ENCODE peak calls at places on chromosomes 3 and 15, in six cellular contexts. Z, G, O, S, M and V are unnamed samples.

GRCh38 chr3:165404357-165405042 is 208.3 kb upstream of the SLITRK3 start:
- DNase-seq in Z (no peak), G (no peak), O (no peak), S (no peak), M (no peak), V (no peak)

GRCh38 chr3:50126287-50127211 is 28.6 kb upstream of the SEMA3F start:
- DNase-seq in Z (no peak), G (no peak), O (no peak), S (no peak), M (no peak), V (no peak)

GRCh38 chr15:32091505-32092380 is 61.4 kb downstream of the CHRNA7 start:
- DNase-seq in Z (no peak), G (no peak), O (no peak), S (no peak), M (no peak), V (no peak)

GRCh38 chr3:37988931-37989525 is 1.6 kb upstream of the VILL start:
- DNase-seq in Z (no peak), G (no peak), O (no peak), S (no peak), M (no peak), V (no peak)

GRCh38 chr3:127986803-127987202 is 65.4 kb upstream of the SEC61A1 start:
- DNase-seq in Z (no peak), G (no peak), O (no peak), S (no peak), M (no peak), V (no peak)

GRCh38 chr3:50617096-50617791 is at the start of gene MAPKAPK3:
- DNase-seq in Z (no peak), G (no peak), O (no peak), S (no peak), M (no peak), V (no peak)

GRCh38 chr15:101165905-101166471 is 85.9 kb downstream of the CHSY1 start:
- DNase-seq in Z (no peak), G (no peak), O (no peak), S (no peak), M (no peak), V (no peak)

GRCh38 chr3:171491412-171491811 is 31.2 kb upstream of the TNIK start:
- DNase-seq in Z (no peak), G (no peak), O (no peak), S (no peak), M (no peak), V (no peak)

GRCh38 chr3:150061288-150062018 is 90.8 kb upstream of the PFN2 start:
- DNase-seq in Z (peak; percentile 62), G (no peak), O (no peak), S (no peak), M (no peak), V (no peak)

GRCh38 chr15:52181938-52182780 is 9.0 kb downstream of the GNB5 start:
- DNase-seq in Z (no peak), G (no peak), O (no peak), S (no peak), M (no peak), V (no peak)

GRCh38 chr15:88989578-88989977 is 76.4 kb upstream of the MFGE8 start:
- DNase-seq in Z (no peak), G (no peak), O (no peak), S (peak; percentile 19), M (no peak), V (no peak)

GRCh38 chr3:182949688-182950087 is 30.6 kb downstream of the DCUN1D1 start:
- DNase-seq in Z (no peak), G (no peak), O (no peak), S (no peak), M (no peak), V (no peak)

GRCh38 chr3:38563070-38563901 is 67.1 kb downstream of the EXOG start:
- DNase-seq in Z (no peak), G (no peak), O (no peak), S (no peak), M (no peak), V (no peak)

GRCh38 chr3:185656321-185656840 is 70.3 kb downstream of the SENP2 start:
- DNase-seq in Z (no peak), G (peak; percentile 62), O (no peak), S (peak; percentile 97), M (no peak), V (no peak)

GRCh38 chr3:175443682-175444081 is 584.5 kb downstream of the NAALADL2 start:
- DNase-seq in Z (no peak), G (no peak), O (no peak), S (no peak), M (no peak), V (no peak)

GRCh38 chr3:136802481-136802996 is 16.4 kb upstream of the SLC35G2 start:
- DNase-seq in Z (peak; percentile 74), G (no peak), O (no peak), S (no peak), M (no peak), V (no peak)

GRCh38 chr15:71451080-71451479 is 335.8 kb downstream of the THSD4 start:
- DNase-seq in Z (no peak), G (no peak), O (no peak), S (no peak), M (no peak), V (no peak)

GRCh38 chr3:168990621-168991020 is 672.9 kb downstream of the MECOM start:
- DNase-seq in Z (no peak), G (no peak), O (no peak), S (no peak), M (no peak), V (no peak)

GRCh38 chr15:73624530-73624929 is 8.7 kb downstream of the NPTN start:
- DNase-seq in Z (no peak), G (no peak), O (no peak), S (no peak), M (no peak), V (no peak)

GRCh38 chr3:169542347-169542751 is 121.2 kb downstream of the MECOM start:
- DNase-seq in Z (no peak), G (no peak), O (no peak), S (no peak), M (no peak), V (no peak)

GRCh38 chr15:64019764-64020163 is 26.5 kb downstream of the DAPK2 start:
- DNase-seq in Z (no peak), G (no peak), O (no peak), S (no peak), M (no peak), V (no peak)

GRCh38 chr3:124297062-124297980 is 305.4 kb upstream of the ROPN1 start:
- DNase-seq in Z (no peak), G (no peak), O (no peak), S (no peak), M (no peak), V (no peak)

GRCh38 chr15:96851613-96852012 is 521.1 kb downstream of the NR2F2 start:
- DNase-seq in Z (no peak), G (no peak), O (no peak), S (peak; percentile 85), M (no peak), V (no peak)

GRCh38 chr3:150407818-150408231 is 273 bp upstream of the TSC22D2 start:
- DNase-seq in Z (no peak), G (peak; percentile 98), O (no peak), S (no peak), M (no peak), V (peak; percentile 96)

GRCh38 chr15:58212909-58213526 is 74.8 kb downstream of the AQP9 start:
- DNase-seq in Z (peak; percentile 33), G (no peak), O (no peak), S (no peak), M (no peak), V (no peak)

GRCh38 chr3:178618907-178619306 is 82.7 kb downstream of the KCNMB2 start:
- DNase-seq in Z (no peak), G (no peak), O (no peak), S (no peak), M (no peak), V (no peak)

GRCh38 chr3:50436063-50436674 is 67.3 kb downstream of the CACNA2D2 start:
- DNase-seq in Z (no peak), G (peak; percentile 72), O (peak; percentile 15), S (no peak), M (peak; percentile 47), V (peak; percentile 68)

GRCh38 chr15:50685191-50685975 is 1.2 kb downstream of the TRPM7 start:
- DNase-seq in Z (no peak), G (no peak), O (no peak), S (no peak), M (no peak), V (no peak)

GRCh38 chr3:75886971-75887526 is 101.7 kb upstream of the ZNF717 start:
- DNase-seq in Z (no peak), G (no peak), O (no peak), S (no peak), M (no peak), V (no peak)

GRCh38 chr3:67635257-67635656 is 19.2 kb downstream of the SUCLG2 start:
- DNase-seq in Z (no peak), G (no peak), O (no peak), S (peak; percentile 85), M (no peak), V (no peak)

GRCh38 chr15:69725210-69725609 is 272.6 kb downstream of the RPLP1 start:
- DNase-seq in Z (no peak), G (no peak), O (no peak), S (no peak), M (no peak), V (no peak)

GRCh38 chr3:188914556-188914955 is 257.2 kb upstream of the TPRG1 start:
- DNase-seq in Z (no peak), G (no peak), O (no peak), S (no peak), M (no peak), V (no peak)